ENCODE peak calls at places on chromosome 13, in four cellular contexts. V is AG09319, E is left lung, U is fibroblast of lung. C is an unnamed sample.

GRCh38 chr13:110265682-110266430 is 41.1 kb downstream of the COL4A1 start:
- DNase-seq in V (no peak), E (no peak), U (peak), C (no peak)

GRCh38 chr13:37526710-37527446 is 71.7 kb downstream of the POSTN start:
- DNase-seq in V (peak), E (no peak), U (peak), C (no peak)

GRCh38 chr13:25885418-25885817 is 166.4 kb downstream of the SHISA2 start:
- DNase-seq in V (no peak), E (no peak), U (no peak), C (no peak)

GRCh38 chr13:56906909-56907308 is 233.8 kb upstream of the PRR20A start:
- DNase-seq in V (no peak), E (no peak), U (no peak), C (no peak)

GRCh38 chr13:113800576-113800926 is 41.5 kb downstream of the TMEM255B start:
- DNase-seq in V (no peak), E (peak), U (no peak), C (no peak)

GRCh38 chr13:35210234-35210633 is 266.3 kb downstream of the MAB21L1 start:
- DNase-seq in V (no peak), E (no peak), U (no peak), C (no peak)

GRCh38 chr13:75830842-75831241 is 194.7 kb downstream of the LMO7 start:
- DNase-seq in V (no peak), E (no peak), U (peak), C (no peak)

GRCh38 chr13:113110048-113110851 is 4.7 kb downstream of the F7 start:
- DNase-seq in V (no peak), E (peak), U (peak), C (no peak)

GRCh38 chr13:43180837-43181236 is 157.5 kb downstream of the DNAJC15 start:
- DNase-seq in V (no peak), E (peak), U (no peak), C (no peak)

GRCh38 chr13:52348081-52348480 is 57.9 kb downstream of the THSD1 start:
- DNase-seq in V (peak), E (no peak), U (peak), C (no peak)

GRCh38 chr13:113827021-113827420 is 36.9 kb downstream of the GAS6 start:
- DNase-seq in V (no peak), E (no peak), U (no peak), C (no peak)

GRCh38 chr13:50074843-50075242 is 59.6 kb downstream of the KCNRG start:
- DNase-seq in V (no peak), E (no peak), U (no peak), C (no peak)

GRCh38 chr13:55199132-55199531 is 1941.6 kb upstream of the PRR20A start:
- DNase-seq in V (no peak), E (no peak), U (no peak), C (no peak)

GRCh38 chr13:113546571-113547247 is 37.8 kb upstream of the TFDP1 start:
- DNase-seq in V (no peak), E (peak), U (no peak), C (no peak)

GRCh38 chr13:30355405-30355741 is 48.0 kb upstream of the KATNAL1 start:
- DNase-seq in V (no peak), E (peak), U (no peak), C (no peak)

GRCh38 chr13:111584101-111584500 is 263.7 kb downstream of the TEX29 start:
- DNase-seq in V (no peak), E (no peak), U (no peak), C (no peak)

GRCh38 chr13:40780822-40781401 is 8.5 kb upstream of the SLC25A15 start:
- DNase-seq in V (no peak), E (no peak), U (peak), C (no peak)

GRCh38 chr13:87259479-87260083 is 411.6 kb upstream of the SLITRK5 start:
- DNase-seq in V (no peak), E (peak), U (no peak), C (peak)

GRCh38 chr13:59236309-59236939 is 927.3 kb downstream of the DIAPH3 start:
- DNase-seq in V (no peak), E (no peak), U (no peak), C (no peak)

GRCh38 chr13:113722921-113723320 is 36.1 kb upstream of the TMEM255B start:
- DNase-seq in V (no peak), E (peak), U (no peak), C (no peak)

GRCh38 chr13:113916330-113916815 is 52.5 kb upstream of the GAS6 start:
- DNase-seq in V (no peak), E (no peak), U (no peak), C (no peak)

GRCh38 chr13:39773833-39774232 is 118.4 kb downstream of the COG6 start:
- DNase-seq in V (no peak), E (no peak), U (peak), C (no peak)

GRCh38 chr13:110641055-110642015 is 26.0 kb downstream of the NAXD start:
- DNase-seq in V (no peak), E (peak), U (peak), C (no peak)

GRCh38 chr13:46367622-46368327 is 19.3 kb downstream of the RUBCNL start:
- DNase-seq in V (no peak), E (no peak), U (peak), C (no peak)

GRCh38 chr13:39245688-39246087 is 207.4 kb downstream of the NHLRC3 start:
- DNase-seq in V (no peak), E (no peak), U (no peak), C (no peak)

GRCh38 chr13:35988648-35989081 is 142.5 kb downstream of the DCLK1 start:
- DNase-seq in V (no peak), E (no peak), U (peak), C (no peak)

GRCh38 chr13:36509369-36509768 is 77.1 kb downstream of the CCNA1 start:
- DNase-seq in V (no peak), E (no peak), U (no peak), C (no peak)

GRCh38 chr13:24115671-24116070 is 44.8 kb upstream of the SPATA13 start:
- DNase-seq in V (no peak), E (no peak), U (no peak), C (no peak)

GRCh38 chr13:57345526-57345925 is 178.5 kb downstream of the PRR20E start:
- DNase-seq in V (no peak), E (no peak), U (no peak), C (no peak)

GRCh38 chr13:110438211-110438610 is 123.3 kb downstream of the RAB20 start:
- DNase-seq in V (no peak), E (peak), U (no peak), C (no peak)

GRCh38 chr13:46799139-46799538 is 2.2 kb upstream of the ESD start:
- DNase-seq in V (no peak), E (no peak), U (no peak), C (no peak)

GRCh38 chr13:26658491-26658890 is 101.0 kb downstream of the WASF3 start:
- DNase-seq in V (no peak), E (no peak), U (no peak), C (no peak)

GRCh38 chr13:69198706-69199105 is 908.9 kb upstream of the ATXN8OS start:
- DNase-seq in V (no peak), E (no peak), U (no peak), C (no peak)

GRCh38 chr13:103222683-103223082 is 156.5 kb upstream of the SLC10A2 start:
- DNase-seq in V (no peak), E (no peak), U (no peak), C (no peak)

GRCh38 chr13:25668345-25668744 is 296.6 kb downstream of the ATP8A2 start:
- DNase-seq in V (no peak), E (no peak), U (no peak), C (no peak)

GRCh38 chr13:37869756-37870488 is at the start of gene TRPC4:
- DNase-seq in V (peak), E (peak), U (peak), C (peak)

GRCh38 chr13:20494656-20495055 is 31.0 kb downstream of the CRYL1 start:
- DNase-seq in V (no peak), E (no peak), U (no peak), C (no peak)

GRCh38 chr13:20489185-20489820 is 36.4 kb downstream of the CRYL1 start:
- DNase-seq in V (no peak), E (no peak), U (no peak), C (peak)

GRCh38 chr13:20495087-20496023 is 30.3 kb downstream of the CRYL1 start:
- DNase-seq in V (peak), E (no peak), U (peak), C (peak)

GRCh38 chr13:20492036-20492435 is 33.6 kb downstream of the CRYL1 start:
- DNase-seq in V (no peak), E (no peak), U (peak), C (no peak)

GRCh38 chr13:20492641-20493040 is 33.0 kb downstream of the CRYL1 start:
- DNase-seq in V (peak), E (no peak), U (peak), C (peak)
- TF ChIP-seq CTCF in V (peak), E (no peak), U (peak), C (peak)

GRCh38 chr13:48501705-48502104 is 31.2 kb downstream of the RCBTB2 start:
- DNase-seq in V (no peak), E (no peak), U (peak), C (no peak)

GRCh38 chr13:48504606-48505369 is 28.1 kb downstream of the RCBTB2 start:
- DNase-seq in V (no peak), E (no peak), U (no peak), C (no peak)

GRCh38 chr13:48505597-48506091 is 27.2 kb downstream of the RCBTB2 start:
- DNase-seq in V (peak), E (no peak), U (no peak), C (no peak)

GRCh38 chr13:48500652-48501197 is 32.2 kb downstream of the RCBTB2 start:
- DNase-seq in V (peak), E (no peak), U (peak), C (peak)

GRCh38 chr13:48502601-48503319 is 30.1 kb downstream of the RCBTB2 start:
- DNase-seq in V (no peak), E (peak), U (no peak), C (no peak)
- TF ChIP-seq CTCF in V (no peak), E (no peak), U (no peak), C (no peak)

GRCh38 chr13:31476753-31477152 is 262.6 kb upstream of the RXFP2 start:
- DNase-seq in V (no peak), E (no peak), U (peak), C (no peak)
- TF ChIP-seq CTCF in V (no peak), E (no peak), U (no peak), C (no peak)

DNA sequence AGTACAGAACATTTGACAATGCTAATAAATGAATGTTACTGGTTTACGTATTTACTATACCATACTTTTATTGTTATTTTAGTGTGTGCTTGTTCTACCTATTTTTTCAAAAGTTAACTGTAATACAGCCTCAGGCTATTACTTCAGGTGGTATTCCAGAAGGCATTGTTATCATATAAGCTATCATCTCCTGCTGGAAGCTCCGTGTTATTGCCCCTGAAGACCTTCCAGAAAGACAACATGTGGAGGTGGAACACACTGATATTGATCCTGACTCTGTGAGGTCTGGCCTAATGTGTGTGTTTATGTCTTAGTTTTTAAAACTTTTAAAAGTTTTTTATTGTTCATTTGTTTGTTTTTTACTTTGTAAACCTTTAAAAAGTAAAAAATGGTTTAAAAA is 509.8 kb upstream of the SPRY2 start:
- DNase-seq in V (no peak), E (no peak), U (no peak), C (no peak)
- TF ChIP-seq CTCF in V (no peak), E (no peak), U (no peak), C (no peak)

GRCh38 chr13:28751210-28751935 is 32.6 kb upstream of the SLC46A3 start:
- DNase-seq in V (no peak), E (no peak), U (no peak), C (no peak)

GRCh38 chr13:28753208-28753892 is 34.6 kb upstream of the SLC46A3 start:
- DNase-seq in V (peak), E (no peak), U (peak), C (peak)

GRCh38 chr13:28755546-28755870 is 36.7 kb upstream of the SLC46A3 start:
- DNase-seq in V (no peak), E (no peak), U (no peak), C (no peak)

GRCh38 chr13:28753946-28754345 is 35.2 kb upstream of the SLC46A3 start:
- DNase-seq in V (no peak), E (no peak), U (no peak), C (no peak)

GRCh38 chr13:28754698-28755545 is 36.2 kb upstream of the SLC46A3 start:
- DNase-seq in V (no peak), E (no peak), U (no peak), C (no peak)
- TF ChIP-seq CTCF in V (no peak), E (peak), U (no peak), C (no peak)